ENCODE peak calls at places on chromosomes 11 and 22, in seven cellular contexts. One of them, this sample, is unnamed.

GRCh38 chr11:87203907-87204602 is 166.3 kb downstream of the TMEM135 start:
- DNase-seq in pancreas: no peak
- DNase-seq in HAP-1: no peak
- DNase-seq in bronchial epithelial cell: no peak
- DNase-seq in sigmoid colon: no peak
- DNase-seq in CD4-positive, CD25-positive, alpha-beta regulatory T cell: no peak
- DNase-seq in K562: no peak
- DNase-seq in this sample: no peak

GRCh38 chr11:82682003-82682751 is 51.5 kb downstream of the FAM181B start:
- DNase-seq in pancreas: no peak
- DNase-seq in HAP-1: peak; percentile 77
- DNase-seq in bronchial epithelial cell: peak; percentile 72
- DNase-seq in sigmoid colon: no peak
- DNase-seq in CD4-positive, CD25-positive, alpha-beta regulatory T cell: peak; percentile 24
- DNase-seq in K562: peak; percentile 45
- DNase-seq in this sample: peak; percentile 12

GRCh38 chr11:65862941-65863888 is 3.0 kb downstream of the MUS81 start:
- DNase-seq in pancreas: peak; percentile 72
- DNase-seq in HAP-1: no peak
- DNase-seq in bronchial epithelial cell: no peak
- DNase-seq in sigmoid colon: peak; percentile 70
- DNase-seq in CD4-positive, CD25-positive, alpha-beta regulatory T cell: no peak
- DNase-seq in K562: no peak
- DNase-seq in this sample: peak; percentile 49

GRCh38 chr22:43910178-43910695 is 13.4 kb upstream of the PNPLA3 start:
- DNase-seq in pancreas: no peak
- DNase-seq in HAP-1: no peak
- DNase-seq in bronchial epithelial cell: peak; percentile 21
- DNase-seq in sigmoid colon: no peak
- DNase-seq in CD4-positive, CD25-positive, alpha-beta regulatory T cell: no peak
- DNase-seq in K562: no peak
- DNase-seq in this sample: no peak

GRCh38 chr11:92765965-92766371 is 203.5 kb upstream of the MTNR1B start:
- DNase-seq in pancreas: no peak
- DNase-seq in HAP-1: no peak
- DNase-seq in bronchial epithelial cell: no peak
- DNase-seq in sigmoid colon: no peak
- DNase-seq in CD4-positive, CD25-positive, alpha-beta regulatory T cell: no peak
- DNase-seq in K562: no peak
- DNase-seq in this sample: no peak

GRCh38 chr22:23704062-23704461 is 13.2 kb downstream of the RGL4 start:
- DNase-seq in pancreas: no peak
- DNase-seq in HAP-1: no peak
- DNase-seq in bronchial epithelial cell: no peak
- DNase-seq in sigmoid colon: no peak
- DNase-seq in CD4-positive, CD25-positive, alpha-beta regulatory T cell: no peak
- DNase-seq in K562: no peak
- DNase-seq in this sample: no peak

GRCh38 chr11:57648791-57649735 is 649 bp downstream of the YPEL4 start:
- DNase-seq in pancreas: no peak
- DNase-seq in HAP-1: no peak
- DNase-seq in bronchial epithelial cell: no peak
- DNase-seq in sigmoid colon: peak; percentile 67
- DNase-seq in CD4-positive, CD25-positive, alpha-beta regulatory T cell: no peak
- DNase-seq in K562: no peak
- DNase-seq in this sample: no peak

GRCh38 chr11:18853086-18853720 is 61.6 kb upstream of the PTPN5 start:
- DNase-seq in pancreas: no peak
- DNase-seq in HAP-1: peak; percentile 32
- DNase-seq in bronchial epithelial cell: peak; percentile 60
- DNase-seq in sigmoid colon: no peak
- DNase-seq in CD4-positive, CD25-positive, alpha-beta regulatory T cell: no peak
- DNase-seq in K562: no peak
- DNase-seq in this sample: no peak

GRCh38 chr11:26649884-26650283 is 72.0 kb downstream of the SLC5A12 start:
- DNase-seq in pancreas: no peak
- DNase-seq in HAP-1: peak; percentile 42
- DNase-seq in bronchial epithelial cell: peak; percentile 77
- DNase-seq in sigmoid colon: peak; percentile 64
- DNase-seq in CD4-positive, CD25-positive, alpha-beta regulatory T cell: no peak
- DNase-seq in K562: peak; percentile 32
- DNase-seq in this sample: peak; percentile 28

GRCh38 chr11:45812581-45813548 is 7.9 kb downstream of the SLC35C1 start:
- DNase-seq in pancreas: no peak
- DNase-seq in HAP-1: no peak
- DNase-seq in bronchial epithelial cell: no peak
- DNase-seq in sigmoid colon: peak; percentile 53
- DNase-seq in CD4-positive, CD25-positive, alpha-beta regulatory T cell: no peak
- DNase-seq in K562: no peak
- DNase-seq in this sample: no peak

GRCh38 chr11:15115686-15116085 is 963 bp downstream of the INSC start:
- DNase-seq in pancreas: no peak
- DNase-seq in HAP-1: no peak
- DNase-seq in bronchial epithelial cell: no peak
- DNase-seq in sigmoid colon: no peak
- DNase-seq in CD4-positive, CD25-positive, alpha-beta regulatory T cell: no peak
- DNase-seq in K562: no peak
- DNase-seq in this sample: no peak

GRCh38 chr11:47269002-47269828 is 718 bp upstream of the MADD start:
- DNase-seq in pancreas: peak; percentile 94
- DNase-seq in HAP-1: peak; percentile 83
- DNase-seq in bronchial epithelial cell: peak; percentile 60
- DNase-seq in sigmoid colon: peak; percentile 97
- DNase-seq in CD4-positive, CD25-positive, alpha-beta regulatory T cell: peak; percentile 88
- DNase-seq in K562: peak; percentile 90
- DNase-seq in this sample: peak; percentile 89

GRCh38 chr11:4072668-4073285 is 21.8 kb upstream of the RRM1 start:
- DNase-seq in pancreas: no peak
- DNase-seq in HAP-1: peak; percentile 76
- DNase-seq in bronchial epithelial cell: peak; percentile 70
- DNase-seq in sigmoid colon: peak; percentile 83
- DNase-seq in CD4-positive, CD25-positive, alpha-beta regulatory T cell: peak; percentile 76
- DNase-seq in K562: peak; percentile 72
- DNase-seq in this sample: peak; percentile 4

GRCh38 chr11:39786281-39786680 is 1673.2 kb downstream of the LRRC4C start:
- DNase-seq in pancreas: peak; percentile 44
- DNase-seq in HAP-1: no peak
- DNase-seq in bronchial epithelial cell: no peak
- DNase-seq in sigmoid colon: no peak
- DNase-seq in CD4-positive, CD25-positive, alpha-beta regulatory T cell: no peak
- DNase-seq in K562: no peak
- DNase-seq in this sample: no peak

GRCh38 chr22:43540570-43540969 is 128.8 kb downstream of the MPPED1 start:
- DNase-seq in pancreas: no peak
- DNase-seq in HAP-1: no peak
- DNase-seq in bronchial epithelial cell: no peak
- DNase-seq in sigmoid colon: no peak
- DNase-seq in CD4-positive, CD25-positive, alpha-beta regulatory T cell: no peak
- DNase-seq in K562: no peak
- DNase-seq in this sample: no peak

GRCh38 chr22:30591191-30591587 is 521 bp downstream of the PES1 start:
- DNase-seq in pancreas: no peak
- DNase-seq in HAP-1: peak; percentile 15
- DNase-seq in bronchial epithelial cell: peak; percentile 29
- DNase-seq in sigmoid colon: no peak
- DNase-seq in CD4-positive, CD25-positive, alpha-beta regulatory T cell: no peak
- DNase-seq in K562: no peak
- DNase-seq in this sample: no peak

GRCh38 chr11:65699306-65699705 is 12.7 kb upstream of the KAT5 start:
- DNase-seq in pancreas: no peak
- DNase-seq in HAP-1: no peak
- DNase-seq in bronchial epithelial cell: no peak
- DNase-seq in sigmoid colon: no peak
- DNase-seq in CD4-positive, CD25-positive, alpha-beta regulatory T cell: no peak
- DNase-seq in K562: no peak
- DNase-seq in this sample: no peak

GRCh38 chr11:94740083-94740974 is 27.8 kb upstream of the AMOTL1 start:
- DNase-seq in pancreas: peak; percentile 49
- DNase-seq in HAP-1: no peak
- DNase-seq in bronchial epithelial cell: no peak
- DNase-seq in sigmoid colon: peak; percentile 85
- DNase-seq in CD4-positive, CD25-positive, alpha-beta regulatory T cell: no peak
- DNase-seq in K562: no peak
- DNase-seq in this sample: peak; percentile 43

GRCh38 chr11:92531051-92531747 is 306.6 kb downstream of the FAT3 start:
- DNase-seq in pancreas: no peak
- DNase-seq in HAP-1: peak; percentile 75
- DNase-seq in bronchial epithelial cell: no peak
- DNase-seq in sigmoid colon: no peak
- DNase-seq in CD4-positive, CD25-positive, alpha-beta regulatory T cell: no peak
- DNase-seq in K562: no peak
- DNase-seq in this sample: no peak

DNA sequence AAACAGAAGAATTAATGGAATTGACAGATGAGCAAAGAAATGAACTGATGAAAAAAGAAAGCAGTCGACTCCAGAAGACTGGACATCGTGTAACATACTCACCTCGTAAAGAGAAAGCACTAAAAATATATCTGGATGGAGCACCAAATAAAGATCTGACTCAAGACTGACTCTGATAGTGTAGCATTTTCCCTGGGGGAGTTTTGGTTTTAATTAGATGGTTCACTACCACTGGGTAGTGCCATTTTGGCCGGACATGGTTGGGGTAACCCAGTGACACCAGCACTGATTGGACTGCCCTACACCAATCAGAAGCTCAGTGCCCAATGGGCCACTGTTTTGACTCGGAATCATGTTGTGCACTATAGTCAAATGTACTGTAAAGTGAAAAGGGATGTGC is 52.4 kb downstream of the DKK3 start:
- DNase-seq in pancreas: no peak
- DNase-seq in HAP-1: no peak
- DNase-seq in bronchial epithelial cell: no peak
- DNase-seq in sigmoid colon: no peak
- DNase-seq in CD4-positive, CD25-positive, alpha-beta regulatory T cell: no peak
- DNase-seq in K562: no peak
- DNase-seq in this sample: no peak
- H3K36me3 ChIP-seq in pancreas: peaks cover 5% of the 10 kb centered on the region
- H3K36me3 ChIP-seq in HAP-1: peaks cover 36% of the 10 kb centered on the region
- H3K36me3 ChIP-seq in bronchial epithelial cell: peaks cover 3% of the 10 kb centered on the region
- H3K36me3 ChIP-seq in sigmoid colon: peaks cover 20% of the 10 kb centered on the region
- H3K36me3 ChIP-seq in CD4-positive, CD25-positive, alpha-beta regulatory T cell: peaks cover 58% of the 10 kb centered on the region
- H3K36me3 ChIP-seq in K562: peaks cover 57% of the 10 kb centered on the region
- H3K36me3 ChIP-seq in this sample: peaks cover 74% of the 10 kb centered on the region

GRCh38 chr11:72711141-72711540 is 36.9 kb upstream of the PDE2A start:
- DNase-seq in pancreas: peak; percentile 30
- DNase-seq in HAP-1: no peak
- DNase-seq in bronchial epithelial cell: no peak
- DNase-seq in sigmoid colon: no peak
- DNase-seq in CD4-positive, CD25-positive, alpha-beta regulatory T cell: no peak
- DNase-seq in K562: no peak
- DNase-seq in this sample: no peak
- H3K4me3 ChIP-seq in pancreas: no peak overlapping the region
- H3K4me3 ChIP-seq in HAP-1: no peak overlapping the region
- H3K4me3 ChIP-seq in bronchial epithelial cell: no peak overlapping the region
- H3K4me3 ChIP-seq in sigmoid colon: no peak overlapping the region
- H3K4me3 ChIP-seq in CD4-positive, CD25-positive, alpha-beta regulatory T cell: no peak overlapping the region
- H3K4me3 ChIP-seq in K562: no peak overlapping the region
- H3K4me3 ChIP-seq in this sample: no peak overlapping the region

GRCh38 chr22:48905206-48905975 is 922.3 kb downstream of the BRD1 start:
- DNase-seq in pancreas: peak; percentile 28
- DNase-seq in HAP-1: no peak
- DNase-seq in bronchial epithelial cell: no peak
- DNase-seq in sigmoid colon: peak; percentile 46
- DNase-seq in CD4-positive, CD25-positive, alpha-beta regulatory T cell: no peak
- DNase-seq in K562: no peak
- DNase-seq in this sample: no peak
- H3K27me3 ChIP-seq in pancreas: no peaks in the 10 kb centered on the region
- H3K27me3 ChIP-seq in HAP-1: no peaks in the 10 kb centered on the region
- H3K27me3 ChIP-seq in bronchial epithelial cell: no peaks in the 10 kb centered on the region
- H3K27me3 ChIP-seq in sigmoid colon: no peaks in the 10 kb centered on the region
- H3K27me3 ChIP-seq in CD4-positive, CD25-positive, alpha-beta regulatory T cell: no peaks in the 10 kb centered on the region
- H3K27me3 ChIP-seq in K562: peaks cover 6% of the 10 kb centered on the region
- H3K27me3 ChIP-seq in this sample: peaks cover 8% of the 10 kb centered on the region

GRCh38 chr22:38737302-38738060 is 18.3 kb downstream of the SUN2 start:
- DNase-seq in pancreas: peak; percentile 50
- DNase-seq in HAP-1: no peak
- DNase-seq in bronchial epithelial cell: peak; percentile 24
- DNase-seq in sigmoid colon: no peak
- DNase-seq in CD4-positive, CD25-positive, alpha-beta regulatory T cell: no peak
- DNase-seq in K562: no peak
- DNase-seq in this sample: no peak
- H3K36me3 ChIP-seq in pancreas: peaks cover 54% of the 10 kb centered on the region
- H3K36me3 ChIP-seq in HAP-1: peaks cover 96% of the 10 kb centered on the region
- H3K36me3 ChIP-seq in bronchial epithelial cell: peaks cover 60% of the 10 kb centered on the region
- H3K36me3 ChIP-seq in sigmoid colon: peaks cover 71% of the 10 kb centered on the region
- H3K36me3 ChIP-seq in CD4-positive, CD25-positive, alpha-beta regulatory T cell: peaks cover 88% of the 10 kb centered on the region
- H3K36me3 ChIP-seq in K562: peaks cover 92% of the 10 kb centered on the region
- H3K36me3 ChIP-seq in this sample: peaks cover 88% of the 10 kb centered on the region

GRCh38 chr11:75565916-75566762 is 4.1 kb downstream of the SERPINH1 start:
- DNase-seq in pancreas: no peak
- DNase-seq in HAP-1: no peak
- DNase-seq in bronchial epithelial cell: no peak
- DNase-seq in sigmoid colon: no peak
- DNase-seq in CD4-positive, CD25-positive, alpha-beta regulatory T cell: no peak
- DNase-seq in K562: no peak
- DNase-seq in this sample: no peak
- H3K4me3 ChIP-seq in pancreas: no peak overlapping the region
- H3K4me3 ChIP-seq in HAP-1: no peak overlapping the region
- H3K4me3 ChIP-seq in bronchial epithelial cell: no peak overlapping the region
- H3K4me3 ChIP-seq in sigmoid colon: no peak overlapping the region
- H3K4me3 ChIP-seq in CD4-positive, CD25-positive, alpha-beta regulatory T cell: no peak overlapping the region
- H3K4me3 ChIP-seq in K562: no peak overlapping the region
- H3K4me3 ChIP-seq in this sample: peak overlapping the region; percentile 94

This sample was measured in MG63.